ENCODE peak calls at places on chromosomes 7 and 10, in seven cellular contexts. Z, B, S, L, V, Q and K are unnamed samples.

GRCh38 chr7:39644170-39644569 is 20.8 kb downstream of the RALA start:
- DNase-seq in Z (no peak), B (no peak), S (no peak), L (peak; percentile 68), V (no peak), Q (no peak), K (no peak)

GRCh38 chr10:68223535-68224165 is 8.3 kb downstream of the ATOH7 start:
- DNase-seq in Z (no peak), B (no peak), S (no peak), L (peak; percentile 24), V (no peak), Q (no peak), K (no peak)

GRCh38 chr7:126803060-126803665 is 449.6 kb downstream of the GRM8 start:
- DNase-seq in Z (peak; percentile 84), B (peak; percentile 64), S (peak; percentile 40), L (peak; percentile 72), V (no peak), Q (peak; percentile 55), K (peak; percentile 68)

GRCh38 chr10:122504551-122504950 is 43.2 kb downstream of the HTRA1 start:
- DNase-seq in Z (peak; percentile 46), B (peak; percentile 75), S (peak; percentile 45), L (peak; percentile 60), V (no peak), Q (peak; percentile 93), K (peak; percentile 83)

GRCh38 chr10:31675726-31676125 is 252.9 kb downstream of the ARHGAP12 start:
- DNase-seq in Z (no peak), B (no peak), S (no peak), L (no peak), V (no peak), Q (no peak), K (no peak)

GRCh38 chr10:126407831-126408230 is 19.6 kb upstream of the ADAM12 start:
- DNase-seq in Z (no peak), B (no peak), S (no peak), L (peak; percentile 20), V (no peak), Q (no peak), K (no peak)

GRCh38 chr7:139775829-139776266 is 1.9 kb downstream of the HIPK2 start:
- DNase-seq in Z (peak; percentile 73), B (peak; percentile 68), S (peak; percentile 72), L (peak; percentile 87), V (peak; percentile 27), Q (peak; percentile 94), K (peak; percentile 15)

GRCh38 chr7:128030999-128031681 is at the start of gene LRRC4:
- DNase-seq in Z (no peak), B (peak; percentile 47), S (peak; percentile 51), L (peak; percentile 62), V (no peak), Q (peak; percentile 39), K (no peak)

GRCh38 chr10:119233821-119234220 is 26.4 kb downstream of the GRK5 start:
- DNase-seq in Z (no peak), B (peak; percentile 21), S (no peak), L (no peak), V (no peak), Q (peak; percentile 74), K (peak; percentile 68)

GRCh38 chr7:51455948-51456347 is 139.3 kb upstream of the COBL start:
- DNase-seq in Z (peak; percentile 23), B (peak; percentile 78), S (no peak), L (no peak), V (no peak), Q (no peak), K (peak; percentile 90)

GRCh38 chr7:28037220-28038010 is 143.2 kb downstream of the JAZF1 start:
- DNase-seq in Z (no peak), B (no peak), S (peak; percentile 12), L (peak; percentile 100), V (no peak), Q (peak; percentile 93), K (no peak)

GRCh38 chr10:130606001-130606405 is 469.8 kb downstream of the GLRX3 start:
- DNase-seq in Z (no peak), B (no peak), S (no peak), L (no peak), V (no peak), Q (no peak), K (no peak)